ENCODE peak calls at places on chromosome 1, in four cellular contexts. One of them, this sample, is unnamed.

GRCh38 chr1:203813581-203814341 is 18.3 kb downstream of the ZBED6 start:
- DNase-seq in left cardiac atrium: no peak
- DNase-seq in stromal cell of bone marrow: no peak
- DNase-seq in Calu3: no peak
- DNase-seq in this sample: no peak

GRCh38 chr1:103267893-103268292 is 159.6 kb upstream of the COL11A1 start:
- DNase-seq in Calu3: no peak
- DNase-seq in stromal cell of bone marrow: no peak
- DNase-seq in left cardiac atrium: no peak
- DNase-seq in this sample: no peak

GRCh38 chr1:236922190-236922589 is 82.1 kb downstream of the MT1HL1 start:
- DNase-seq in stromal cell of bone marrow: no peak
- DNase-seq in Calu3: no peak
- DNase-seq in left cardiac atrium: no peak
- DNase-seq in this sample: no peak

GRCh38 chr1:109499081-109499480 is 5.2 kb downstream of the CYB561D1 start:
- DNase-seq in stromal cell of bone marrow: no peak
- DNase-seq in Calu3: no peak
- DNase-seq in left cardiac atrium: no peak
- DNase-seq in this sample: no peak

GRCh38 chr1:86137458-86137857 is 19.1 kb downstream of the COL24A1 start:
- DNase-seq in Calu3: no peak
- DNase-seq in left cardiac atrium: no peak
- DNase-seq in stromal cell of bone marrow: peak; percentile 89
- DNase-seq in this sample: peak; percentile 69

GRCh38 chr1:205444931-205445652 is 10.8 kb downstream of the BLACAT1 start:
- DNase-seq in Calu3: no peak
- DNase-seq in stromal cell of bone marrow: no peak
- DNase-seq in left cardiac atrium: peak; percentile 59
- DNase-seq in this sample: no peak

GRCh38 chr1:54931275-54931805 is 44.3 kb upstream of the DHCR24 start:
- DNase-seq in left cardiac atrium: no peak
- DNase-seq in stromal cell of bone marrow: no peak
- DNase-seq in Calu3: no peak
- DNase-seq in this sample: no peak

GRCh38 chr1:53733447-53733931 is 5.5 kb downstream of the GLIS1 start:
- DNase-seq in left cardiac atrium: no peak
- DNase-seq in stromal cell of bone marrow: no peak
- DNase-seq in Calu3: no peak
- DNase-seq in this sample: peak; percentile 48

GRCh38 chr1:109821221-109821669 is 57.5 kb upstream of the EPS8L3 start:
- DNase-seq in stromal cell of bone marrow: peak; percentile 98
- DNase-seq in left cardiac atrium: peak; percentile 74
- DNase-seq in Calu3: peak; percentile 59
- DNase-seq in this sample: peak; percentile 96

GRCh38 chr1:119587328-119587727 is 60.7 kb downstream of the ZNF697 start:
- DNase-seq in stromal cell of bone marrow: peak; percentile 18
- DNase-seq in Calu3: no peak
- DNase-seq in left cardiac atrium: no peak
- DNase-seq in this sample: no peak

This sample was measured in AG09309.